ENCODE peak calls at places on chromosomes 4 and X, in four cellular contexts. O is tibial artery, C is Caco-2, R is right lobe of liver. Z is an unnamed sample.

GRCh38 chr4:139852612-139853269 is 187.1 kb downstream of the MGST2 start:
- DNase-seq in O (no peak), C (no peak), R (no peak), Z (no peak)

GRCh38 chrX:109077788-109078187 is 341.4 kb upstream of the IRS4 start:
- DNase-seq in O (no peak), C (no peak), R (no peak), Z (no peak)

GRCh38 chrX:17553451-17553850 is 178.5 kb downstream of the NHS start:
- DNase-seq in O (peak; percentile 62), C (no peak), R (no peak), Z (no peak)

GRCh38 chrX:22662776-22663175 is 337.0 kb upstream of the DDX53 start:
- DNase-seq in O (no peak), C (no peak), R (no peak), Z (no peak)

GRCh38 chrX:10542549-10542948 is 77.8 kb downstream of the MID1 start:
- DNase-seq in O (no peak), C (no peak), R (no peak), Z (no peak)

GRCh38 chr4:2066571-2067445 is 7.7 kb downstream of the NAT8L start:
- DNase-seq in O (peak; percentile 60), C (no peak), R (peak; percentile 47), Z (no peak)

GRCh38 chr4:15232725-15233597 is 194.9 kb upstream of the C1QTNF7 start:
- DNase-seq in O (no peak), C (no peak), R (no peak), Z (no peak)

GRCh38 chrX:50680990-50681389 is 133.0 kb downstream of the SHROOM4 start:
- DNase-seq in O (no peak), C (no peak), R (no peak), Z (no peak)

GRCh38 chr4:144174401-144175067 is 34.0 kb upstream of the GYPA start:
- DNase-seq in O (no peak), C (no peak), R (no peak), Z (no peak)

GRCh38 chrX:135185795-135186443 is 14.7 kb upstream of the CT55 start:
- DNase-seq in O (no peak), C (peak; percentile 46), R (no peak), Z (no peak)

GRCh38 chr4:77158487-77158861 is 1.5 kb downstream of the CCNG2 start:
- DNase-seq in O (peak; percentile 67), C (no peak), R (no peak), Z (no peak)

GRCh38 chrX:106987488-106987887 is 12.5 kb downstream of the MORC4 start:
- DNase-seq in O (no peak), C (no peak), R (no peak), Z (no peak)

GRCh38 chr4:55615008-55615407 is 21.1 kb downstream of the NMU start:
- DNase-seq in O (no peak), C (no peak), R (no peak), Z (no peak)

GRCh38 chr4:54098375-54098774 is 1.6 kb upstream of the GSX2 start:
- DNase-seq in O (no peak), C (no peak), R (no peak), Z (no peak)

GRCh38 chrX:17597836-17598434 is 139.4 kb upstream of the SCML1 start:
- DNase-seq in O (peak; percentile 92), C (no peak), R (peak; percentile 78), Z (peak; percentile 89)

GRCh38 chr4:174201898-174202297 is 81.6 kb downstream of the FBXO8 start:
- DNase-seq in O (no peak), C (no peak), R (no peak), Z (no peak)

GRCh38 chr4:146550161-146550560 is 28.4 kb upstream of the SLC10A7 start:
- DNase-seq in O (no peak), C (no peak), R (no peak), Z (no peak)

GRCh38 chr4:139764686-139765085 is 99.1 kb downstream of the MGST2 start:
- DNase-seq in O (no peak), C (no peak), R (no peak), Z (no peak)

GRCh38 chr4:81038636-81039350 is 8.3 kb downstream of the BMP3 start:
- DNase-seq in O (no peak), C (no peak), R (no peak), Z (no peak)

GRCh38 chr4:4694296-4694772 is 152.5 kb upstream of the STX18 start:
- DNase-seq in O (no peak), C (peak; percentile 63), R (no peak), Z (no peak)

GRCh38 chr4:148857973-148858534 is 415.8 kb upstream of the NR3C2 start:
- DNase-seq in O (no peak), C (no peak), R (no peak), Z (no peak)

GRCh38 chr4:2243682-2244380 is 1.9 kb upstream of the HAUS3 start:
- DNase-seq in O (peak; percentile 84), C (peak; percentile 50), R (no peak), Z (peak; percentile 87)

GRCh38 chr4:76752911-76753494 is 144.9 kb downstream of the SOWAHB start:
- DNase-seq in O (peak; percentile 72), C (no peak), R (no peak), Z (no peak)

GRCh38 chrX:118975831-118976598 is 1.6 kb downstream of the LONRF3 start:
- DNase-seq in O (peak; percentile 94), C (peak; percentile 42), R (peak; percentile 87), Z (peak; percentile 97)

GRCh38 chr4:140993350-140993749 is 139.9 kb downstream of the RNF150 start:
- DNase-seq in O (no peak), C (no peak), R (no peak), Z (no peak)

GRCh38 chr4:140996757-140997156 is 136.5 kb downstream of the RNF150 start:
- DNase-seq in O (no peak), C (no peak), R (no peak), Z (no peak)

GRCh38 chr4:140993969-140994459 is 139.3 kb downstream of the RNF150 start:
- DNase-seq in O (no peak), C (no peak), R (no peak), Z (no peak)

GRCh38 chr4:140989944-140990343 is 143.3 kb downstream of the RNF150 start:
- DNase-seq in O (no peak), C (no peak), R (no peak), Z (no peak)

DNA sequence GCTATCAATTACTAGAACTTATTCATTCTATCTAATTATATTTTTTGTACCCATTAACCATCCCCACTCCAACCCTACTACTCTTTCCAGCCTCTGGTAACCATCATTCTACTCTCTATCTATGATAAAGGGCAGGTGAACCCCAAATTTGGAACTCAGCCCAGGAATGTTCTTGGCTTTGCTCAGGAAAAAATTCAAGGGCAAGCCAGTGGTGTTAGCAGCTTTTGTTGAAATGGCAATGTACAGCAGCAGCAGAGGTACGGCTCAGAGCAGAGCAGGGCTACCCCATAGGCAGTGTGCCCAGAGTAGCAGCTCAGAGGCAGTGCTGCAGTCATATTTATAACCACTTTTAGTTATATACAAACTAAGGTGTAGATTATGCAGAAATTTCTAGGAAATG is 138.2 kb downstream of the RNF150 start:
- DNase-seq in O (no peak), C (no peak), R (no peak), Z (no peak)
- H3K4me3 ChIP-seq in O (no peak overlapping the region), C (no peak overlapping the region), R (no peak overlapping the region), Z (no peak overlapping the region)

GRCh38 chrX:13571136-13571535 is 1.7 kb downstream of the EGFL6 start:
- DNase-seq in O (no peak), C (no peak), R (no peak), Z (no peak)

GRCh38 chrX:13574600-13574999 is 5.2 kb downstream of the EGFL6 start:
- DNase-seq in O (no peak), C (no peak), R (no peak), Z (no peak)

GRCh38 chrX:13569479-13570244 is at the start of gene EGFL6:
- DNase-seq in O (no peak), C (no peak), R (peak; percentile 43), Z (no peak)

DNA sequence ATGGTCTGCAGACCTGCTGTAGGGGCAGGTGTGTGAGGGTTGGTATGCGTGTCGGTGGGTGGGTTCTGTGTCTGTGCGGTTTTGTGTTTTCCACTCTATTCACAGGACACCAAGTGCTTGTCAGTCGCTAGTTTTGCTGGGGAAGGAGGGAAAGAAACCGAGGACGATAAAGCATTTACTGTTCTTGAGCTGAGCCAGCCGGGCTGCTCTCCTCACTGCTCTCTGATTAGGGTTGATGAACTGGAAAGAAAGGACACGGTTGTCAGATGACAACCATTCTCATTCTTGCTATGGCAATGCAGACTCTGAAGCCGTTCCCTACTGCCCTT is 808 bp downstream of the EGFL6 start:
- DNase-seq in O (no peak), C (no peak), R (no peak), Z (no peak)
- H3K4me3 ChIP-seq in O (peak overlapping the region; percentile 29), C (no peak overlapping the region), R (no peak overlapping the region), Z (no peak overlapping the region)

GRCh38 chrX:16130707-16131106 is 7.3 kb downstream of the GRPR start:
- DNase-seq in O (no peak), C (no peak), R (no peak), Z (no peak)

GRCh38 chrX:16124201-16124600 is 836 bp downstream of the GRPR start:
- DNase-seq in O (no peak), C (no peak), R (no peak), Z (no peak)

GRCh38 chrX:16120431-16120830 is 2.9 kb upstream of the GRPR start:
- DNase-seq in O (no peak), C (no peak), R (no peak), Z (no peak)

GRCh38 chrX:16123222-16123786 is at the start of gene GRPR:
- DNase-seq in O (peak; percentile 70), C (peak; percentile 81), R (peak; percentile 77), Z (peak; percentile 91)

GRCh38 chrX:16125520-16126149 is 2.3 kb downstream of the GRPR start:
- DNase-seq in O (no peak), C (no peak), R (no peak), Z (no peak)
- H3K4me3 ChIP-seq in O (no peak overlapping the region), C (no peak overlapping the region), R (no peak overlapping the region), Z (no peak overlapping the region)

GRCh38 chr4:42594880-42595279 is 62.0 kb downstream of the ATP8A1 start:
- DNase-seq in O (no peak), C (no peak), R (no peak), Z (no peak)

GRCh38 chr4:42600578-42600977 is 56.3 kb downstream of the ATP8A1 start:
- DNase-seq in O (no peak), C (no peak), R (no peak), Z (no peak)

GRCh38 chr4:42596918-42597317 is 60.0 kb downstream of the ATP8A1 start:
- DNase-seq in O (no peak), C (no peak), R (no peak), Z (no peak)
- H3K4me3 ChIP-seq in O (no peak overlapping the region), C (no peak overlapping the region), R (no peak overlapping the region), Z (no peak overlapping the region)

GRCh38 chr4:73872331-73873108 is 3.3 kb downstream of the CXCL1 start:
- DNase-seq in O (no peak), C (no peak), R (no peak), Z (no peak)
- H3K4me3 ChIP-seq in O (no peak overlapping the region), C (no peak overlapping the region), R (no peak overlapping the region), Z (no peak overlapping the region)

DNA sequence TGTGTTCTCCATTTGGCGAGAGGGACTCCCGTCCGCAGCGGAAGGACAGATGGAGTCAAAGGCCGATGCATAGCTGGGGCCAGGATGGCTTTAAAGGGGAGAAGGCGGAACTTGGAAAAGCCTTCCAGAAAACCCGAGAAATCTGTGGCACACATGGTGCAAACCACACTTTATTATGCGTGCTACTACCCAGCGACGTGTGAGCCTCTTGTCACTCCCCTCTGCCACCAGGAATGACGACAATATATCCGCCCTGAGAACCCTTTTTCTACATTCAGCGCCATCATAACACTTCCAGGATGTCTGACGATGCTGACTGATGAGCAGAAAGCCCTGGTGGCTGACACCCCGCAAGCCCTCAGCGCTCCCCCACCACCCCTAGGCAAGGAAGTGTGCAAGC is 689 bp upstream of the DCHS2 start:
- DNase-seq in O (no peak), C (no peak), R (no peak), Z (no peak)
- H3K4me3 ChIP-seq in O (peak overlapping the region; percentile 49), C (peak overlapping the region; percentile 26), R (peak overlapping the region; percentile 26), Z (no peak overlapping the region)

GRCh38 chrX:103101280-103102042 is 8.5 kb upstream of the NXF3 start:
- DNase-seq in O (no peak), C (peak; percentile 77), R (no peak), Z (no peak)
- H3K4me3 ChIP-seq in O (no peak overlapping the region), C (no peak overlapping the region), R (no peak overlapping the region), Z (no peak overlapping the region)